ENCODE peak calls at places on chromosomes 5 and 9, in eight cellular contexts. I, Z, V, P, C, T, J and W are unnamed samples.

GRCh38 chr9:121326130-121326838 is 43.8 kb downstream of the STOM start:
- DNase-seq in I (no peak), Z (no peak), V (peak; percentile 97), P (no peak), C (no peak), T (no peak), J (no peak), W (no peak)

GRCh38 chr5:80206282-80206681 is 49.6 kb downstream of the SERINC5 start:
- DNase-seq in I (no peak), Z (no peak), V (peak; percentile 79), P (no peak), C (no peak), T (no peak), J (no peak), W (no peak)

GRCh38 chr9:82406714-82407113 is 418.1 kb downstream of the SPATA31D1 start:
- DNase-seq in I (no peak), Z (no peak), V (no peak), P (no peak), C (no peak), T (no peak), J (no peak), W (no peak)

GRCh38 chr5:16502866-16503265 is 37.3 kb upstream of the ZNF622 start:
- DNase-seq in I (no peak), Z (peak; percentile 39), V (peak; percentile 34), P (no peak), C (no peak), T (no peak), J (no peak), W (no peak)

GRCh38 chr5:111461261-111461671 is 51.1 kb downstream of the STARD4 start:
- DNase-seq in I (no peak), Z (peak; percentile 32), V (no peak), P (no peak), C (peak; percentile 13), T (no peak), J (peak; percentile 38), W (peak; percentile 86)

GRCh38 chr5:123425444-123425843 is 2.2 kb upstream of the CEP120 start:
- DNase-seq in I (no peak), Z (no peak), V (no peak), P (no peak), C (no peak), T (no peak), J (no peak), W (no peak)

GRCh38 chr9:126222835-126223431 is 103.7 kb upstream of the MVB12B start:
- DNase-seq in I (no peak), Z (no peak), V (no peak), P (no peak), C (no peak), T (no peak), J (no peak), W (no peak)

GRCh38 chr5:14417792-14418765 is 163.5 kb upstream of the OTULINL start:
- DNase-seq in I (no peak), Z (no peak), V (peak; percentile 81), P (no peak), C (no peak), T (no peak), J (no peak), W (no peak)

GRCh38 chr5:38455797-38456330 is 100.6 kb downstream of the LIFR start:
- DNase-seq in I (peak; percentile 10), Z (no peak), V (no peak), P (no peak), C (no peak), T (no peak), J (no peak), W (no peak)

GRCh38 chr9:135087489-135087791 is at the start of gene OLFM1:
- DNase-seq in I (no peak), Z (peak; percentile 92), V (peak; percentile 68), P (no peak), C (peak; percentile 61), T (no peak), J (peak; percentile 55), W (peak; percentile 88)

GRCh38 chr5:143213231-143213850 is 190.1 kb downstream of the NR3C1 start:
- DNase-seq in I (no peak), Z (no peak), V (no peak), P (no peak), C (no peak), T (no peak), J (no peak), W (no peak)

GRCh38 chr5:73272351-73272750 is 99.4 kb downstream of the TMEM174 start:
- DNase-seq in I (no peak), Z (no peak), V (no peak), P (no peak), C (no peak), T (no peak), J (no peak), W (no peak)